ENCODE peak calls at places on chromosome 18, in five cellular contexts. F, Z, L, N and B are unnamed samples.
A peak's percentile ranks its signal among the peaks of the same experiment; 100 is the strongest.

GRCh38 chr18:12036201-12036751 is 55.0 kb downstream of the IMPA2 start:
- DNase-seq in F (no peak), L (peak; percentile 52), N (no peak), Z (no peak), B (no peak)

GRCh38 chr18:12038082-12038660 is 55.5 kb upstream of the ANKRD62 start:
- DNase-seq in Z (no peak), N (peak; percentile 26), L (peak; percentile 76), F (no peak), B (no peak)

GRCh38 chr18:49858309-49859005 is 45.1 kb upstream of the ACAA2 start:
- DNase-seq in N (peak; percentile 75), F (peak; percentile 74), Z (peak; percentile 47), L (peak; percentile 73), B (peak; percentile 61)

GRCh38 chr18:56291229-56291796 is 347.1 kb downstream of the TXNL1 start:
- DNase-seq in N (no peak), L (no peak), Z (no peak), F (no peak), B (no peak)

GRCh38 chr18:77131652-77132368 is 773 bp downstream of the MBP start:
- DNase-seq in F (peak; percentile 71), L (peak; percentile 85), N (peak; percentile 80), Z (peak; percentile 32), B (peak; percentile 7)

GRCh38 chr18:49555641-49556040 is 6.2 kb upstream of the LIPG start:
- DNase-seq in N (no peak), Z (no peak), L (no peak), F (no peak), B (no peak)

GRCh38 chr18:33282709-33283333 is 157.7 kb downstream of the CCDC178 start:
- DNase-seq in F (peak; percentile 3), L (no peak), N (no peak), Z (no peak), B (no peak)

GRCh38 chr18:23994361-23994902 is 20.1 kb upstream of the TTC39C start:
- DNase-seq in F (peak; percentile 92), L (peak; percentile 80), N (peak; percentile 30), Z (no peak), B (no peak)

GRCh38 chr18:23926590-23926989 is 88.0 kb upstream of the TTC39C start:
- DNase-seq in F (no peak), Z (no peak), L (no peak), N (no peak), B (no peak)

GRCh38 chr18:10530852-10531251 is 5.0 kb downstream of the NAPG start:
- DNase-seq in N (no peak), L (no peak), F (peak; percentile 38), Z (no peak), B (no peak)

GRCh38 chr18:77342736-77343135 is 93.1 kb downstream of the GALR1 start:
- DNase-seq in F (no peak), Z (no peak), N (no peak), L (no peak), B (no peak)

GRCh38 chr18:48412339-48412929 is 3.3 kb upstream of the ZBTB7C start:
- DNase-seq in F (no peak), Z (no peak), L (no peak), N (peak; percentile 19), B (no peak)

GRCh38 chr18:49052891-49053644 is 102.3 kb upstream of the SMAD7 start:
- DNase-seq in L (no peak), Z (peak; percentile 14), F (no peak), N (no peak), B (no peak)

GRCh38 chr18:52341617-52342381 is 1.8 kb downstream of the DCC start:
- DNase-seq in N (no peak), F (no peak), L (no peak), Z (no peak), B (no peak)

GRCh38 chr18:54530285-54530684 is 60.8 kb upstream of the DYNAP start:
- DNase-seq in N (no peak), F (no peak), L (no peak), Z (no peak), B (no peak)
- H3K9me3 ChIP-seq in N (no peaks in the 10 kb centered on the region), F (no peaks in the 10 kb centered on the region), L (no peaks in the 10 kb centered on the region), Z (no peaks in the 10 kb centered on the region), B (no peaks in the 10 kb centered on the region)

GRCh38 chr18:43671431-43671830 is 394.1 kb upstream of the SYT4 start:
- DNase-seq in F (no peak), L (no peak), N (no peak), Z (no peak), B (no peak)
- H3K9me3 ChIP-seq in F (no peaks in the 10 kb centered on the region), L (no peaks in the 10 kb centered on the region), N (no peaks in the 10 kb centered on the region), Z (no peaks in the 10 kb centered on the region), B (no peaks in the 10 kb centered on the region)

DNA sequence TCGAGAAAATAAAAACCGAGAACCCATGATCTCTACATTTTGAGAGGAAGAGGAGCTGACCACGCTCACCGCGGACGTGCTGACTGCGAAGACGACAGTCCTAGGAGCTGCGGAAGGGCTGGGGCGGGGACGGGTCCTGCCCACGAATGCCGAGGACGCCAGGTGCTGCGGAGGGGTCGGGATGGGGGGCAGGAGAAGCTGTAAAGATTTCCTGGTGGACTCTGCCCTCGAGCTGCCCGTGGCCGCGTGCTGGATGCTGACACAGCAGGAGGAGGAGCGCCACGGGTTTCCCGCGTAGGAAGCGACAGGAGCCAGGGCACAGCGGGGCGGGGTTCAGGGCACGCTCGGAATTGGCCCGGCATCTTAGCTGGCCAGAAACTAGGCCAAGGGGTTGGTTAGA is 22.2 kb downstream of the ZSCAN30 start:
- DNase-seq in N (peak; percentile 26), F (peak; percentile 38), L (peak; percentile 67), Z (peak; percentile 7), B (no peak)
- H3K9me3 ChIP-seq in N (no peaks in the 10 kb centered on the region), F (no peaks in the 10 kb centered on the region), L (no peaks in the 10 kb centered on the region), Z (no peaks in the 10 kb centered on the region), B (no peaks in the 10 kb centered on the region)

GRCh38 chr18:14106906-14107305 is 25.3 kb downstream of the ZNF519 start:
- DNase-seq in N (no peak), L (no peak), F (peak; percentile 69), Z (no peak), B (no peak)
- H3K9me3 ChIP-seq in N (peaks cover 23% of the 10 kb centered on the region), L (peaks cover 23% of the 10 kb centered on the region), F (no peaks in the 10 kb centered on the region), Z (peaks cover 19% of the 10 kb centered on the region), B (peaks cover 6% of the 10 kb centered on the region)

GRCh38 chr18:79733996-79734770 is 54.6 kb downstream of the CTDP1 start:
- DNase-seq in L (no peak), F (no peak), Z (no peak), N (no peak), B (no peak)
- H3K9me3 ChIP-seq in L (peaks cover 6% of the 10 kb centered on the region), F (no peaks in the 10 kb centered on the region), Z (peaks cover 20% of the 10 kb centered on the region), N (peaks cover 12% of the 10 kb centered on the region), B (peaks cover 15% of the 10 kb centered on the region)

GRCh38 chr18:8260847-8261246 is 348.4 kb upstream of the RAB12 start:
- DNase-seq in F (no peak), N (no peak), L (no peak), Z (no peak), B (no peak)
- H3K9me3 ChIP-seq in F (no peaks in the 10 kb centered on the region), N (no peaks in the 10 kb centered on the region), L (no peaks in the 10 kb centered on the region), Z (no peaks in the 10 kb centered on the region), B (no peaks in the 10 kb centered on the region)

DNA sequence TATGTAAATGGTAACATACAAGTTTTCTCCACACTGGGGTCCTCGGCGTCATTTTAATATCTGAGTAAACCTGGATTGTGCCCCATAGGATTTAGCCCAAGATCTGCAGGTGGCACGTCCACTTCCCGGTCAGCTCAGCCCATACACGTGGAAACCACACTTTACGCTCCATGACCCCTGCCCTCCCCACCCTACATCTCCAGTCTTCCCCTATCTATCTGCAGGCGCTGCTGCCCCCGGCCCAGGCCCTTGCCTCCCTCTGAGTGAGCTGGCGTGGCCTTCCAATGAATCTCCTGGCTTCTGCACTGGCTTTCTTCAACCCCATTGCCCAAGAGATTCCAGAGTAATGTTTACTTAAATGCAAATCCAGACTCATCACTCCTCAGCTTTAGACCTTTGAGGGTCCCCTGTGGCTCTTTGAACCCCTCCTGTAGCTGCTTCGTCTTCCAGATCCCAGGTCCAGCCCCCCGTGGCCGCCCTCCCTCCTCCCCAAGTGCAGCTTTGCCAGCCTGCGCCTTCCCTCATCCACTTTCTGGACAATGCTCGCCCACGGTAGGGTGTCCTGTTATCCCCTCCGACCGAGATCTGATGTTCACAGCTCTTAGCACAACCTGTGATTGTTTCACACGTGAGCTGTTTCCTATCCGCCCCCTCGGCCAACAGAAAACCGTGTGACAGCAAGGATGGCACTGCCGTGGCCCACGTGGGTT is 421.4 kb upstream of the SALL3 start:
- DNase-seq in N (no peak), Z (no peak), L (no peak), F (no peak), B (no peak)
- H3K9me3 ChIP-seq in N (peaks cover 5% of the 10 kb centered on the region), Z (no peaks in the 10 kb centered on the region), L (no peaks in the 10 kb centered on the region), F (no peaks in the 10 kb centered on the region), B (peaks cover 4% of the 10 kb centered on the region)

DNA sequence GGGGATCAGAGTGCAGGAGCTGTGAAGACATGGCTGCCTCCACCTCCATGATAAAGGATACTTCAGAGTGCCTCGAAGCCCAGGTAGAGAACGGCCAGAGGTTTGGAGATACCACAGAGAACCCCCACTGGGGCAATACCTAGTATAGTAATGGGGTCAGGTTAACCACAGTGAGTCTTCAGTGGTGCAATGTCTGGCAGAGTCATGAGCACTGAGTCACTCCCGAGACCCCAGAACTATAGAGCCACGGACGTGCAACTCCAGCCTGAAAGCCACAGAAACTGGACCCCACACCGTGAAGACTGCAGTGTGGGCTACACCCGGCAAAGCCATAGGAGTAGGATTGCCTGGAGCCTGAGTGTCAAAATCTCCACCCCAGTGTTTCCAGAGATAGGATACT is 746.6 kb downstream of the CBLN2 start:
- DNase-seq in F (no peak), Z (no peak), N (no peak), L (no peak), B (no peak)
- H3K9me3 ChIP-seq in F (no peaks in the 10 kb centered on the region), Z (no peaks in the 10 kb centered on the region), N (no peaks in the 10 kb centered on the region), L (no peaks in the 10 kb centered on the region), B (no peaks in the 10 kb centered on the region)

DNA sequence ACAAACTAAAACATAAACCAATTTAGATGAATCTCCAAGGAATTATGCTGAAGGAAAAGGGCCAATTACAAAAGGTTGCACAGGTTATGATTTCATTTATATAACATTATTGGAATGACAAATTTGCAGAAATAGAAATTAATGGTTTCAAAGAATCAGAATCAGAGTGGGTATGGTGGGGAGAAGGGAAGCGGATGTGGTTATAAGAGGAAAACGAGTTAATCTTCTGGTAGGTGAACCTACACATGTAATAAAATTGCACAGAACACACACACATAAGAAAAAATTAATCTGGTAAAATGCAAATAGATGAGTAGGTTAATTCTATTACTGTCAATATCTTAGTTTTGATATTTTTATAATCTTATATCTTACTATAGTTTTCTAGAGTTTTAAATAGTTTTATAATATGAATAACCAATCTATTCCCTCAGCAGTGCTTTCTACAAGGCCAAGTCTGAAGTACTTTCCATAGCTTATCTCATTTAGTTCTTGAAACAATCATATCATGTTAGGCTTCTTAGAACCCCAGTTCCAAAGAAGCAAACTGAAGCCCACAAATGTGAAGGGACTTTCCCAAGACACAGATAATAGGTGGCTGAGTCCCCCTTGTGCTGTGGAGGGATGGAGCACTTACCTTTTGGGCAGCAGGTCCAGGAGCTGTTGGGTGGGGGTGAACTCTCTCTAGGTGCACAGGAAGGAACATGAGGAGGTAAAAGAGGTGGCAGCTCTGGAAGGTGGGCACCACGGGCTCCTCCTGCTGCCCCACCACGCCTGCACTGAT is 31.5 kb downstream of the ZNF519 start:
- DNase-seq in F (no peak), N (no peak), L (no peak), Z (no peak), B (no peak)
- H3K9me3 ChIP-seq in F (no peaks in the 10 kb centered on the region), N (peaks cover 10% of the 10 kb centered on the region), L (peaks cover 9% of the 10 kb centered on the region), Z (peaks cover 11% of the 10 kb centered on the region), B (peaks cover 3% of the 10 kb centered on the region)